ENCODE peak calls at places on chromosomes 1 and 21, in five cellular contexts. One of them, this sample, is unnamed.

GRCh38 chr1:63662056-63662836 is 69.0 kb downstream of the PGM1 start:
- DNase-seq in SK-N-MC: no peak
- DNase-seq in Kasumi-1: no peak
- DNase-seq in HFF-Myc: peak; percentile 38
- DNase-seq in GM12892: no peak
- DNase-seq in this sample: no peak

GRCh38 chr1:6275826-6276764 is 15.2 kb upstream of the GPR153 start:
- DNase-seq in HFF-Myc: peak; percentile 87
- DNase-seq in SK-N-MC: no peak
- DNase-seq in GM12892: no peak
- DNase-seq in Kasumi-1: no peak
- DNase-seq in this sample: no peak

GRCh38 chr1:113946668-113947387 is 17.7 kb downstream of the HIPK1 start:
- DNase-seq in Kasumi-1: no peak
- DNase-seq in SK-N-MC: no peak
- DNase-seq in HFF-Myc: no peak
- DNase-seq in GM12892: no peak
- DNase-seq in this sample: no peak

GRCh38 chr1:6185151-6185550 is 5.0 kb upstream of the CHD5 start:
- DNase-seq in GM12892: no peak
- DNase-seq in Kasumi-1: no peak
- DNase-seq in HFF-Myc: no peak
- DNase-seq in SK-N-MC: no peak
- DNase-seq in this sample: no peak

GRCh38 chr1:43443197-43443946 is 10.4 kb downstream of the HYI start:
- DNase-seq in GM12892: no peak
- DNase-seq in HFF-Myc: no peak
- DNase-seq in SK-N-MC: no peak
- DNase-seq in Kasumi-1: no peak
- DNase-seq in this sample: peak; percentile 23

GRCh38 chr1:167618366-167618765 is 11.7 kb upstream of the RCSD1 start:
- DNase-seq in SK-N-MC: no peak
- DNase-seq in Kasumi-1: no peak
- DNase-seq in HFF-Myc: no peak
- DNase-seq in GM12892: no peak
- DNase-seq in this sample: no peak

GRCh38 chr1:74505133-74505532 is 7.3 kb downstream of the LRRC53 start:
- DNase-seq in HFF-Myc: no peak
- DNase-seq in GM12892: no peak
- DNase-seq in Kasumi-1: no peak
- DNase-seq in SK-N-MC: no peak
- DNase-seq in this sample: no peak

GRCh38 chr1:95325337-95325736 is 91.3 kb downstream of the RWDD3 start:
- DNase-seq in Kasumi-1: no peak
- DNase-seq in SK-N-MC: no peak
- DNase-seq in HFF-Myc: no peak
- DNase-seq in GM12892: no peak
- DNase-seq in this sample: no peak

GRCh38 chr1:241717975-241718374 is 65.9 kb downstream of the WDR64 start:
- DNase-seq in Kasumi-1: no peak
- DNase-seq in SK-N-MC: no peak
- DNase-seq in HFF-Myc: no peak
- DNase-seq in GM12892: no peak
- DNase-seq in this sample: no peak

GRCh38 chr1:90717665-90718410 is 736 bp upstream of the BARHL2 start:
- DNase-seq in GM12892: no peak
- DNase-seq in Kasumi-1: peak; percentile 24
- DNase-seq in SK-N-MC: no peak
- DNase-seq in HFF-Myc: no peak
- DNase-seq in this sample: no peak

GRCh38 chr1:179083533-179083932 is 1.7 kb downstream of the TOR3A start:
- DNase-seq in SK-N-MC: no peak
- DNase-seq in Kasumi-1: no peak
- DNase-seq in HFF-Myc: no peak
- DNase-seq in GM12892: no peak
- DNase-seq in this sample: no peak

GRCh38 chr21:45556645-45557601 is 14.7 kb upstream of the SLC19A1 start:
- DNase-seq in Kasumi-1: no peak
- DNase-seq in GM12892: peak; percentile 17
- DNase-seq in HFF-Myc: no peak
- DNase-seq in SK-N-MC: no peak
- DNase-seq in this sample: no peak

GRCh38 chr1:118881751-118882150 is 106.4 kb downstream of the TBX15 start:
- DNase-seq in GM12892: no peak
- DNase-seq in HFF-Myc: no peak
- DNase-seq in SK-N-MC: no peak
- DNase-seq in Kasumi-1: no peak
- DNase-seq in this sample: no peak

GRCh38 chr1:224497714-224498573 is 63.3 kb upstream of the WDR26 start:
- DNase-seq in Kasumi-1: peak; percentile 77
- DNase-seq in SK-N-MC: no peak
- DNase-seq in HFF-Myc: no peak
- DNase-seq in GM12892: peak; percentile 53
- DNase-seq in this sample: peak; percentile 80

GRCh38 chr1:15153842-15154479 is 414 bp downstream of the TMEM51 start:
- DNase-seq in GM12892: peak; percentile 48
- DNase-seq in Kasumi-1: no peak
- DNase-seq in SK-N-MC: no peak
- DNase-seq in HFF-Myc: no peak
- DNase-seq in this sample: no peak

GRCh38 chr21:17451364-17451869 is 61.4 kb upstream of the CXADR start:
- DNase-seq in GM12892: no peak
- DNase-seq in SK-N-MC: no peak
- DNase-seq in Kasumi-1: no peak
- DNase-seq in HFF-Myc: no peak
- DNase-seq in this sample: no peak

GRCh38 chr1:157988002-157988401 is 5.4 kb upstream of the KIRREL1 start:
- DNase-seq in SK-N-MC: no peak
- DNase-seq in HFF-Myc: no peak
- DNase-seq in Kasumi-1: no peak
- DNase-seq in GM12892: no peak
- DNase-seq in this sample: no peak

GRCh38 chr1:109769335-109770078 is 5.8 kb upstream of the EPS8L3 start:
- DNase-seq in Kasumi-1: no peak
- DNase-seq in GM12892: no peak
- DNase-seq in HFF-Myc: no peak
- DNase-seq in SK-N-MC: no peak
- DNase-seq in this sample: no peak

GRCh38 chr1:119147626-119148180 is 7.2 kb upstream of the WARS2 start:
- DNase-seq in HFF-Myc: no peak
- DNase-seq in Kasumi-1: no peak
- DNase-seq in GM12892: no peak
- DNase-seq in SK-N-MC: peak; percentile 73
- DNase-seq in this sample: no peak

GRCh38 chr1:235725493-235725892 is 75.9 kb upstream of the GNG4 start:
- DNase-seq in GM12892: no peak
- DNase-seq in HFF-Myc: no peak
- DNase-seq in SK-N-MC: no peak
- DNase-seq in Kasumi-1: no peak
- DNase-seq in this sample: no peak

GRCh38 chr1:207027921-207028320 is 4.6 kb downstream of the C1orf116 start:
- DNase-seq in SK-N-MC: no peak
- DNase-seq in HFF-Myc: no peak
- DNase-seq in GM12892: no peak
- DNase-seq in Kasumi-1: no peak
- DNase-seq in this sample: no peak

GRCh38 chr1:230825061-230825803 is 43.1 kb downstream of the C1orf198 start:
- DNase-seq in Kasumi-1: peak; percentile 27
- DNase-seq in SK-N-MC: no peak
- DNase-seq in GM12892: no peak
- DNase-seq in HFF-Myc: no peak
- DNase-seq in this sample: no peak

GRCh38 chr1:201419737-201420607 is 1.6 kb downstream of the TNNI1 start:
- DNase-seq in GM12892: no peak
- DNase-seq in HFF-Myc: no peak
- DNase-seq in Kasumi-1: no peak
- DNase-seq in SK-N-MC: no peak
- DNase-seq in this sample: no peak

GRCh38 chr1:3814771-3815561 is 18.7 kb upstream of the LRRC47 start:
- DNase-seq in Kasumi-1: no peak
- DNase-seq in GM12892: no peak
- DNase-seq in SK-N-MC: no peak
- DNase-seq in HFF-Myc: no peak
- DNase-seq in this sample: no peak

GRCh38 chr1:237913345-237913744 is 22.6 kb upstream of the ZP4 start:
- DNase-seq in GM12892: no peak
- DNase-seq in Kasumi-1: no peak
- DNase-seq in SK-N-MC: no peak
- DNase-seq in HFF-Myc: no peak
- DNase-seq in this sample: no peak

GRCh38 chr1:198064181-198064580 is 92.6 kb upstream of the NEK7 start:
- DNase-seq in Kasumi-1: no peak
- DNase-seq in GM12892: no peak
- DNase-seq in SK-N-MC: peak; percentile 70
- DNase-seq in HFF-Myc: no peak
- DNase-seq in this sample: no peak

GRCh38 chr1:115524211-115524610 is 117.6 kb upstream of the VANGL1 start:
- DNase-seq in HFF-Myc: no peak
- DNase-seq in GM12892: no peak
- DNase-seq in SK-N-MC: no peak
- DNase-seq in Kasumi-1: no peak
- DNase-seq in this sample: no peak

GRCh38 chr1:15758537-15758936 is at the start of gene FBLIM1:
- DNase-seq in HFF-Myc: no peak
- DNase-seq in Kasumi-1: no peak
- DNase-seq in SK-N-MC: no peak
- DNase-seq in GM12892: no peak
- DNase-seq in this sample: no peak

GRCh38 chr1:116881879-116882520 is 27.7 kb upstream of the PTGFRN start:
- DNase-seq in HFF-Myc: no peak
- DNase-seq in Kasumi-1: peak; percentile 13
- DNase-seq in GM12892: no peak
- DNase-seq in SK-N-MC: no peak
- DNase-seq in this sample: peak; percentile 49

GRCh38 chr1:21754583-21754982 is 28.4 kb downstream of the USP48 start:
- DNase-seq in HFF-Myc: no peak
- DNase-seq in GM12892: no peak
- DNase-seq in SK-N-MC: no peak
- DNase-seq in Kasumi-1: no peak
- DNase-seq in this sample: no peak

GRCh38 chr1:154772611-154773515 is 97.2 kb downstream of the KCNN3 start:
- DNase-seq in SK-N-MC: no peak
- DNase-seq in HFF-Myc: no peak
- DNase-seq in GM12892: no peak
- DNase-seq in Kasumi-1: no peak
- DNase-seq in this sample: no peak

GRCh38 chr1:26701266-26701994 is 5.6 kb downstream of the ARID1A start:
- DNase-seq in HFF-Myc: no peak
- DNase-seq in SK-N-MC: no peak
- DNase-seq in GM12892: no peak
- DNase-seq in Kasumi-1: no peak
- DNase-seq in this sample: no peak

GRCh38 chr1:22053018-22053860 is 730 bp downstream of the CDC42 start:
- DNase-seq in SK-N-MC: peak; percentile 57
- DNase-seq in GM12892: peak; percentile 46
- DNase-seq in Kasumi-1: peak; percentile 55
- DNase-seq in HFF-Myc: no peak
- DNase-seq in this sample: peak; percentile 69

GRCh38 chr1:156102634-156103511 is 11.6 kb upstream of the LMNA start:
- DNase-seq in SK-N-MC: no peak
- DNase-seq in Kasumi-1: peak; percentile 69
- DNase-seq in GM12892: no peak
- DNase-seq in HFF-Myc: peak; percentile 77
- DNase-seq in this sample: peak; percentile 63

GRCh38 chr1:195899762-195900352 is 708.4 kb downstream of the KCNT2 start:
- DNase-seq in Kasumi-1: no peak
- DNase-seq in SK-N-MC: no peak
- DNase-seq in GM12892: no peak
- DNase-seq in HFF-Myc: peak; percentile 65
- DNase-seq in this sample: no peak